ENCODE peak calls at places on chromosomes 4 and X, in ten cellular contexts. E, B, R, H, D, C, F, I, O and G are unnamed samples.

GRCh38 chr4:8200302-8200975 is 1.3 kb downstream of the SH3TC1 start:
- DNase-seq in C (no peak), H (peak; percentile 18), I (peak; percentile 70), D (no peak), B (peak; percentile 69), E (no peak), O (no peak), F (no peak), R (peak; percentile 88), G (no peak)

GRCh38 chrX:78710146-78710545 is 37.4 kb upstream of the LPAR4 start:
- DNase-seq in B (no peak), H (no peak), D (peak; percentile 17), E (no peak), R (no peak), F (no peak), O (no peak), C (no peak), I (no peak), G (peak; percentile 0)

GRCh38 chrX:45761920-45762319 is 561.2 kb upstream of the DIPK2B start:
- DNase-seq in R (no peak), H (no peak), E (no peak), O (no peak), C (no peak), B (no peak), D (no peak), I (no peak), F (no peak), G (peak; percentile 43)

GRCh38 chrX:30888526-30889146 is 418 bp downstream of the TAB3 start:
- DNase-seq in D (no peak), B (peak; percentile 53), F (no peak), E (no peak), O (no peak), C (peak; percentile 0), H (no peak), R (no peak), I (no peak), G (peak; percentile 26)

GRCh38 chr4:94766856-94767255 is 9.1 kb downstream of the BMPR1B start:
- DNase-seq in B (no peak), R (no peak), H (no peak), I (peak; percentile 82), C (no peak), D (no peak), E (no peak), O (no peak), F (no peak), G (no peak)

GRCh38 chrX:11664211-11664888 is 1.4 kb downstream of the ARHGAP6 start:
- DNase-seq in O (no peak), F (no peak), R (no peak), C (no peak), B (peak; percentile 49), H (peak; percentile 31), E (peak; percentile 0), I (no peak), D (no peak), G (peak; percentile 39)

GRCh38 chr4:108398836-108399235 is 221.5 kb upstream of the RPL34 start:
- DNase-seq in H (no peak), D (no peak), R (no peak), E (no peak), I (no peak), C (no peak), B (no peak), F (no peak), O (no peak), G (no peak)

GRCh38 chr4:151276787-151277557 is at the start of gene PRSS48:
- DNase-seq in D (peak; percentile 49), I (peak; percentile 42), E (peak; percentile 39), C (peak; percentile 1), B (peak; percentile 69), H (peak; percentile 84), R (peak; percentile 77), F (peak; percentile 13), O (no peak), G (peak; percentile 52)

GRCh38 chrX:30513284-30513683 is 64.3 kb downstream of the TASL start:
- DNase-seq in C (no peak), D (no peak), I (no peak), B (no peak), F (no peak), E (no peak), R (no peak), O (no peak), H (peak; percentile 6), G (peak; percentile 7)

GRCh38 chr4:123484291-123484926 is 87.8 kb downstream of the SPRY1 start:
- DNase-seq in E (no peak), O (no peak), C (no peak), H (no peak), D (no peak), R (no peak), B (no peak), F (no peak), I (no peak), G (no peak)

GRCh38 chr4:36414248-36414647 is 132.8 kb downstream of the DTHD1 start:
- DNase-seq in B (peak; percentile 26), H (no peak), D (no peak), R (no peak), F (no peak), O (no peak), E (no peak), I (no peak), C (no peak), G (peak; percentile 19)

GRCh38 chr4:37540486-37540885 is 145.7 kb downstream of the RELL1 start:
- DNase-seq in D (no peak), E (no peak), B (no peak), I (peak; percentile 7), R (no peak), H (peak; percentile 78), C (no peak), F (no peak), O (no peak), G (no peak)

GRCh38 chrX:119417842-119418241 is 18.7 kb downstream of the SLC25A43 start:
- DNase-seq in C (no peak), H (no peak), R (no peak), F (no peak), D (no peak), O (no peak), B (no peak), I (no peak), E (no peak), G (peak; percentile 28)

GRCh38 chr4:83251074-83251835 is 33.3 kb downstream of the COQ2 start:
- DNase-seq in F (no peak), E (no peak), B (no peak), R (no peak), D (no peak), I (no peak), H (no peak), O (no peak), C (no peak), G (peak; percentile 35)

GRCh38 chrX:149060921-149061320 is 444.2 kb downstream of the IDS start:
- DNase-seq in E (no peak), I (peak; percentile 13), H (no peak), B (no peak), F (no peak), R (no peak), C (no peak), O (no peak), D (no peak), G (no peak)

GRCh38 chr4:6825403-6825802 is 42.9 kb downstream of the KIAA0232 start:
- DNase-seq in C (no peak), R (no peak), I (no peak), D (no peak), E (no peak), H (no peak), O (no peak), F (no peak), B (no peak), G (no peak)

GRCh38 chr4:1080961-1081688 is 32.2 kb downstream of the RNF212 start:
- DNase-seq in F (no peak), I (peak; percentile 93), R (no peak), D (no peak), B (no peak), H (no peak), C (no peak), O (no peak), E (no peak), G (peak; percentile 70)

GRCh38 chr4:114343015-114343414 is 255.6 kb upstream of the UGT8 start:
- DNase-seq in O (no peak), D (no peak), C (no peak), E (no peak), H (no peak), F (no peak), R (no peak), B (no peak), I (no peak), G (no peak)

GRCh38 chrX:71543316-71543715 is 10.4 kb downstream of the OGT start:
- DNase-seq in R (no peak), I (peak; percentile 91), B (no peak), D (no peak), E (no peak), F (peak; percentile 51), C (no peak), O (no peak), H (no peak), G (peak; percentile 91)

GRCh38 chr4:137703225-137703624 is 170.9 kb upstream of the PCDH18 start:
- DNase-seq in I (no peak), O (no peak), E (no peak), H (no peak), C (no peak), D (no peak), B (no peak), F (no peak), R (no peak), G (no peak)

GRCh38 chr4:41505161-41505653 is 32.8 kb upstream of the LIMCH1 start:
- DNase-seq in B (no peak), I (no peak), H (no peak), F (no peak), D (no peak), C (no peak), E (no peak), R (no peak), O (no peak), G (peak; percentile 43)

GRCh38 chrX:42093756-42094155 is 170.4 kb upstream of the CASK start:
- DNase-seq in R (no peak), B (no peak), I (no peak), C (no peak), O (no peak), D (no peak), H (no peak), F (no peak), E (no peak), G (peak; percentile 28)

GRCh38 chr4:5020341-5020740 is 1.1 kb upstream of the CYTL1 start:
- DNase-seq in H (no peak), D (no peak), I (no peak), C (no peak), O (no peak), R (no peak), E (no peak), F (no peak), B (no peak), G (no peak)

GRCh38 chr4:8384397-8385060 is 56.0 kb downstream of the ACOX3 start:
- DNase-seq in F (no peak), O (no peak), H (no peak), I (no peak), C (no peak), B (no peak), R (no peak), D (no peak), E (no peak), G (no peak)

GRCh38 chr4:973431-974397 is at the start of gene DGKQ:
- DNase-seq in B (peak; percentile 100), H (peak; percentile 91), F (peak; percentile 24), O (no peak), E (peak; percentile 99), C (peak; percentile 82), R (peak; percentile 94), D (peak; percentile 87), I (peak; percentile 69), G (peak; percentile 77)

GRCh38 chr4:24956763-24957162 is 43.9 kb upstream of the CCDC149 start:
- DNase-seq in H (no peak), O (no peak), B (no peak), R (no peak), C (no peak), F (no peak), D (no peak), I (no peak), E (no peak), G (no peak)

GRCh38 chr4:33780952-33781655 is 2463.2 kb downstream of the ARAP2 start:
- DNase-seq in B (no peak), C (no peak), I (peak; percentile 12), E (no peak), H (no peak), O (no peak), R (no peak), D (peak; percentile 19), F (no peak), G (peak; percentile 87)

GRCh38 chrX:20267924-20268701 is 1.4 kb upstream of the RPS6KA3 start:
- DNase-seq in F (no peak), D (no peak), O (no peak), H (peak; percentile 61), B (peak; percentile 47), E (peak; percentile 19), I (no peak), R (peak; percentile 74), C (no peak), G (peak; percentile 12)